ENCODE peak calls at places on chromosomes 11 and 22, in nine cellular contexts. N is RWPE1; R is HFFc6; Q is A549; G is heart right ventricle; C is CD4-positive, alpha-beta T cell; F is astrocyte of the spinal cord; T is colonic mucosa; S is upper lobe of right lung. W is an unnamed sample.

GRCh38 chr11:34750692-34751405 is 130.0 kb downstream of the EHF start:
- DNase-seq in Q (no peak), F (no peak), C (no peak), S (no peak), R (no peak), G (no peak), T (no peak), N (no peak), W (no peak)

GRCh38 chr22:23058481-23059336 is 11.6 kb upstream of the GNAZ start:
- DNase-seq in Q (no peak), F (no peak), T (peak; percentile 14), C (no peak), N (no peak), S (peak; percentile 50), R (no peak), G (no peak), W (no peak)

GRCh38 chr11:10693509-10694071 is at the start of gene IRAG1:
- DNase-seq in N (no peak), G (peak; percentile 61), C (no peak), T (peak; percentile 38), Q (no peak), R (peak; percentile 54), S (peak; percentile 65), F (peak; percentile 70), W (no peak)

GRCh38 chr11:8196749-8197148 is 27.9 kb upstream of the RIC3 start:
- DNase-seq in Q (no peak), F (no peak), T (no peak), R (no peak), N (no peak), S (no peak), G (no peak), C (no peak), W (no peak)

GRCh38 chr22:41401781-41402648 is 20.3 kb downstream of the TEF start:
- DNase-seq in N (peak; percentile 86), G (peak; percentile 73), C (no peak), R (peak; percentile 74), F (peak; percentile 49), S (peak; percentile 86), T (peak; percentile 83), Q (peak; percentile 57), W (no peak)

GRCh38 chr22:50319503-50319951 is 7.3 kb downstream of the DENND6B start:
- DNase-seq in F (no peak), R (no peak), S (peak; percentile 61), Q (no peak), N (no peak), G (no peak), C (no peak), T (no peak), W (no peak)

GRCh38 chr22:19745155-19746133 is 15.1 kb upstream of the TBX1 start:
- DNase-seq in Q (no peak), N (no peak), R (no peak), T (no peak), F (no peak), C (no peak), G (peak; percentile 79), S (no peak), W (no peak)

GRCh38 chr11:11588890-11589289 is 32.9 kb downstream of the GALNT18 start:
- DNase-seq in Q (no peak), C (no peak), R (no peak), T (no peak), G (no peak), F (no peak), S (no peak), N (no peak), W (no peak)

GRCh38 chr11:82906236-82906635 is 4.7 kb downstream of the DDIAS start:
- DNase-seq in N (peak; percentile 5), Q (no peak), G (no peak), S (no peak), C (no peak), F (peak; percentile 55), T (no peak), R (peak; percentile 19), W (no peak)

DNA sequence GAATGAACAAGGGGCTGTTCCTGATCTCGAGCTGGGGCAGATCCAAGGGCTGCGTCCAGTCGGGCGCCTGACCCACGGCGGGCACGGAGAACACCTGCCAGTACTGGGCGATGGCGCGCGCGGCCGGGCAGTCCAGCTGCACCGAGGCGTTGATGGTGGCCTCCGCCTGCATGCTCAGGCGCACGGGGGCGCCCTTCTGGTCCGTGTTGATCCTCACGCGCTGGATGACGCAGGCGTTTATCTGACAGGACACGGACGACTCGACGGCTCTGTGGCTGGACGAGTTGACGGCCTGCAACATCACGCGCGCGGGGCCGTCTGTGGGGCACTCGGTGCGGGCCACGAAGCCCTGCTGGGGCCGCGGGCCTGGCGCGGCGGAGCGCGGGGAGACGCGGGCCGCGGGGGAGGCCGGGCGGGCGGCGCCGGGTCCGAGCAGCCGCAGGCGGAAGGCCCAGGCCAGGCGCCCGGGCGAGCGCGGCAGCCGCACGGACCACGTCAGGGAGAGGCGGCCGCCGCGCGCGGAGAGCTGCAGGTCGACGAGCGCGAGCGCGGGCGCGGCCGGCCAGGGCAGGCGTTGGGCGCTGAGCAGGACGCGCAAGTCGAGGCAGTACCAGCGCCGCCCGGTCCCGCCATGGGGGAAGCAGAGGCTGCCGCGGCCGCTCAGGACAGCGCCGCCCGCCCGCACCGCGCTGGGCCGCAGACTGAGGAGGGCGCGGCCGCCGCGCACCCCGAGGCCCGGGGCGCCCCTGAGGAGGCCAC is 515 bp downstream of the PKDREJ start:
- DNase-seq in T (peak; percentile 72), F (peak; percentile 40), Q (no peak), C (no peak), S (peak; percentile 87), N (no peak), R (no peak), G (peak; percentile 69), W (peak; percentile 68)
- TF ChIP-seq CTCF in T (no peak), F (peak; percentile 49), Q (no peak), C (no peak), S (peak; percentile 44), N (no peak), R (peak; percentile 33), G (no peak), W (peak; percentile 29)

GRCh38 chr11:119691701-119692546 is 37.1 kb downstream of the NECTIN1 start:
- DNase-seq in N (peak; percentile 93), T (no peak), Q (no peak), C (no peak), S (no peak), G (no peak), R (no peak), F (no peak), W (no peak)

GRCh38 chr11:119696378-119697157 is 32.4 kb downstream of the NECTIN1 start:
- DNase-seq in N (peak; percentile 95), G (no peak), F (no peak), T (peak; percentile 62), Q (no peak), C (no peak), S (no peak), R (no peak), W (no peak)

GRCh38 chr11:119692547-119692834 is 36.5 kb downstream of the NECTIN1 start:
- DNase-seq in R (no peak), G (no peak), N (no peak), S (no peak), F (no peak), C (no peak), Q (no peak), T (no peak), W (no peak)

GRCh38 chr11:119693253-119693815 is 35.7 kb downstream of the NECTIN1 start:
- DNase-seq in Q (no peak), F (no peak), G (no peak), R (no peak), S (no peak), N (no peak), C (no peak), T (no peak), W (no peak)

GRCh38 chr11:119694334-119694733 is 34.7 kb downstream of the NECTIN1 start:
- DNase-seq in T (peak; percentile 70), C (no peak), F (no peak), G (no peak), S (no peak), R (no peak), N (no peak), Q (no peak), W (peak; percentile 35)
- TF ChIP-seq CTCF in T (no peak), C (no peak), F (no peak), G (no peak), S (no peak), R (peak; percentile 8), N (no peak), Q (no peak), W (no peak)

GRCh38 chr22:29136715-29137700 is 64.2 kb downstream of the KREMEN1 start:
- DNase-seq in T (no peak), R (no peak), C (no peak), F (no peak), S (no peak), N (no peak), G (no peak), Q (no peak), W (no peak)
- TF ChIP-seq CTCF in T (no peak), R (no peak), C (no peak), F (no peak), S (no peak), N (no peak), G (no peak), Q (no peak), W (no peak)

DNA sequence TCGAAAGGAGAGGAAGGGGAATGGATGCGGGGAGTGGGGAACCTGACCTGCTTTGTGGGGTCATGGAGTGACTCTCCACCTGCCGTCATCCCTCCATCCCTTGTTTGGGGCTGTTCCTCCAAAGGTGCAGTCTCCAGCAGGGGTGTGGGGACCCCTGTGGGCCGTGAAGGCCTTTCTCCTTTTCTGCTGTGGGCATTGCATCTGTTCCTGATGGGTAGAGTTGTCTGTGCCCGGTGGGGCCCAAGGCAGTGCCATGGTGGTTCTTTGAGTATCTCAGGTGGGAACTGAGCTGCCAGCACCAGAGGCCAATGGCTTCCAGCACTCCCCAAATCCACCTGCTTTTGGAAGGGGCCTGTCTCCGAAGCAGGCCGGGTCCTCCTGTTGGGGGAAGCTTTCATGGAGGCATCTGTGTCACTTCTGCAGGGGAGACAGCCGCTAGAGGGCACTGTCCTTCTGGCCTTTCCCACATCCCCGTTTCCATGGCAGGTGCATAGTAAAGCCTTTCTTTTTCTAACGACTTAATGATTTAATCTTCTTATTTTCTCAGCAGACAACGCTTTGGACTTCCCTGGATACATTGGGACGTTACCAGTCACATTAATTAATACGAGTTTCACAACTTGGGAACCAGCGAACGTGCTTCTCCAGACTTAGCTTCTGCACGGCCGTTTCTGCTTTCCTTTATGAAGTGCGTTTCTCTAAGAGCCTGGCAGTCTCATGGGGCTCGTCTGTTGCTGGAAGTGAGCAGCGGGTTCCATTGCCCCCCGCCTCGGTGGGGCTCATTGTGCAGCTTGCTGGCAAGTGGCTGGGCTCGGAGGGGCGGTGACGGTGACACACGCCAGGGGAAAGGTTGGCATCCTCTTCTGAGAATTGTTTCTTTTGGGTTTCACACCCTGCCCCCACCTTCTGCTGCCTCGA is 57.1 kb downstream of the PARVB start:
- DNase-seq in G (peak; percentile 68), C (peak; percentile 54), N (peak; percentile 59), R (peak; percentile 58), T (peak; percentile 66), S (peak; percentile 80), Q (peak; percentile 73), F (peak; percentile 66), W (peak; percentile 86)
- TF ChIP-seq CTCF in G (peak; percentile 76), C (peak; percentile 88), N (peak; percentile 92), R (peak; percentile 94), T (peak; percentile 92), S (peak; percentile 88), Q (peak; percentile 68), F (peak; percentile 94), W (peak; percentile 87)

W was measured in activated CD8-positive, alpha-beta T cell treated with anti-CD3 and anti-CD28 coated beads for 36 hours.